ENCODE peak calls at places on chromosomes 13 and 19, in five cellular contexts. O, J, U, P and H are unnamed samples.

GRCh38 chr13:104114111-104114510 is 1047.9 kb upstream of the SLC10A2 start:
- DNase-seq in P (no peak), U (no peak), O (no peak), J (no peak), H (no peak)

GRCh38 chr19:6610934-6611370 is 20.0 kb upstream of the CD70 start:
- DNase-seq in U (no peak), J (no peak), P (no peak), O (no peak), H (peak)

GRCh38 chr19:33665776-33666175 is 44.0 kb downstream of the CHST8 start:
- DNase-seq in O (no peak), P (peak), J (no peak), U (no peak), H (no peak)

GRCh38 chr19:11197291-11198174 is at the start of gene KANK2:
- DNase-seq in U (peak), J (peak), P (peak), O (peak), H (peak)

GRCh38 chr19:29420065-29420464 is 105.7 kb upstream of the VSTM2B start:
- DNase-seq in U (no peak), J (no peak), P (no peak), O (no peak), H (no peak)

GRCh38 chr13:33644607-33645543 is 173.1 kb upstream of the RFC3 start:
- DNase-seq in U (no peak), J (no peak), P (no peak), O (peak), H (no peak)

GRCh38 chr13:30702006-30702405 is 33.3 kb upstream of the ALOX5AP start:
- DNase-seq in O (no peak), P (no peak), U (no peak), J (no peak), H (no peak)

GRCh38 chr13:102606537-102607309 is 9.9 kb downstream of the TPP2 start:
- DNase-seq in J (no peak), O (no peak), P (no peak), U (no peak), H (no peak)

GRCh38 chr13:99085139-99085845 is 107.4 kb upstream of the DOCK9 start:
- DNase-seq in P (no peak), O (no peak), J (no peak), U (no peak), H (no peak)

GRCh38 chr13:72620874-72621273 is 106.6 kb downstream of the MZT1 start:
- DNase-seq in J (no peak), O (no peak), P (no peak), U (no peak), H (no peak)

GRCh38 chr19:6378036-6378435 is 2.3 kb upstream of the PSPN start:
- DNase-seq in U (no peak), J (peak), O (no peak), P (no peak), H (no peak)

GRCh38 chr13:40666058-40666904 is at the start of gene FOXO1:
- DNase-seq in P (peak), J (peak), O (peak), U (peak), H (peak)

GRCh38 chr19:6374179-6374709 is 1.5 kb downstream of the PSPN start:
- DNase-seq in O (no peak), J (no peak), P (peak), U (no peak), H (no peak)

GRCh38 chr13:101875717-101876393 is 423.4 kb downstream of the ITGBL1 start:
- DNase-seq in P (peak), J (no peak), U (no peak), O (no peak), H (peak)

GRCh38 chr19:21848706-21849105 is 12.7 kb upstream of the ZNF43 start:
- DNase-seq in J (no peak), O (no peak), P (no peak), U (peak), H (no peak)

GRCh38 chr13:110124201-110124600 is 182.8 kb downstream of the COL4A1 start:
- DNase-seq in J (no peak), O (no peak), P (no peak), U (no peak), H (no peak)

GRCh38 chr19:48321622-48322591 is 3.4 kb upstream of the EMP3 start:
- DNase-seq in O (peak), U (peak), P (peak), J (peak), H (peak)
- TF ChIP-seq POLR2A in O (peak), U (peak), P (peak), J (peak), H (no peak)

GRCh38 chr19:58279925-58280316 is 1.2 kb downstream of the ZNF8 start:
- DNase-seq in J (no peak), O (no peak), U (no peak), P (no peak), H (no peak)
- TF ChIP-seq POLR2A in J (no peak), O (no peak), U (no peak), P (no peak), H (no peak)

GRCh38 chr19:47229674-47230121 is 1.3 kb downstream of the BBC3 start:
- DNase-seq in O (no peak), U (no peak), P (no peak), J (peak), H (no peak)

GRCh38 chr19:47230122-47230920 is 678 bp downstream of the BBC3 start:
- DNase-seq in U (no peak), J (peak), O (peak), P (peak), H (no peak)

GRCh38 chr19:47232422-47233211 is 1.6 kb upstream of the BBC3 start:
- DNase-seq in O (no peak), U (no peak), J (peak), P (no peak), H (peak)

GRCh38 chr19:47230921-47231214 is at the start of gene BBC3:
- DNase-seq in U (no peak), J (no peak), P (no peak), O (peak), H (no peak)

GRCh38 chr19:47231215-47232054 is 436 bp upstream of the BBC3 start:
- DNase-seq in J (peak), P (peak), O (peak), U (peak), H (no peak)
- TF ChIP-seq POLR2A in J (peak), P (peak), O (no peak), U (no peak), H (no peak)

GRCh38 chr19:1905071-1905862 is at the start of the genes ADAT3 and SCAMP4:
- DNase-seq in U (peak), O (peak), J (peak), P (peak), H (peak)
- TF ChIP-seq POLR2A in U (no peak), O (peak), J (peak), P (peak), H (peak)

GRCh38 chr19:41397086-41398041 is at the start of the genes BCKDHA and EXOSC5:
- DNase-seq in U (peak), J (peak), P (peak), O (peak), H (peak)
- TF ChIP-seq POLR2A in U (peak), J (no peak), P (no peak), O (peak), H (peak)

GRCh38 chr19:18282788-18283141 is 1.3 kb upstream of the JUND start:
- DNase-seq in J (no peak), P (no peak), U (no peak), O (no peak), H (no peak)
- TF ChIP-seq POLR2A in J (peak), P (no peak), U (no peak), O (no peak), H (no peak)

DNA sequence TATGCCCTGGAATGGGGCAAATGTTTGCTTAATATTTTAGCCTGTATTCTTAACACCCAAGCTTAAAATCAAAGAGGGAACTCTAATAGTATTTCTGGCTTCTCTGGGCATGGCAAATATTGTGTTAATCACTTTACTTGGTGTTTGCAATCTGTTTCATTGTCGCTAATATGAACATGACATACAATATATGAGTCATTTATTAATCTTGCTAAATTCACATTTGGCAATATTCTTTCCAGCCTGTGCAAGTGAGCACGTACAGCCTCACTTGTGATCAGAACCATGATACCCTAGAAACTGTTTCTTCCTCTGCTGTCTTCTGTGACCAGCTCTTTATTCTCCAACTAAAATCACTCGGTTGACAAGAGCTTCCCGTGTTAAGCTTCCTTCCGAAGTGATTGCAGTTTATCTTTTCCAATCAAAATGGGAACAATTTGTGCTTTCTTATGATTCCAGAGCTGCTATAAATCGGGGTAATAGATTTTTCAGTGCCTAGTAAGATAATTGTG is 152.9 kb upstream of the TMTC4 start:
- DNase-seq in P (no peak), J (no peak), O (no peak), U (no peak), H (no peak)
- TF ChIP-seq POLR2A in P (no peak), J (no peak), O (no peak), U (no peak), H (no peak)

GRCh38 chr19:36605839-36606478 is 846 bp downstream of the ZNF382 start:
- DNase-seq in O (no peak), P (no peak), J (no peak), U (no peak), H (no peak)

GRCh38 chr19:36604656-36605100 is 435 bp upstream of the ZNF382 start:
- DNase-seq in P (peak), U (no peak), O (peak), J (peak), H (no peak)

GRCh38 chr19:36605101-36605838 is at the start of gene ZNF382:
- DNase-seq in U (no peak), O (peak), P (peak), J (peak), H (no peak)
- TF ChIP-seq POLR2A in U (no peak), O (peak), P (peak), J (no peak), H (peak)

GRCh38 chr19:45032421-45032820 is 6.4 kb upstream of the CLASRP start:
- DNase-seq in J (no peak), O (no peak), U (no peak), P (no peak), H (no peak)
- TF ChIP-seq POLR2A in J (no peak), O (no peak), U (no peak), P (no peak), H (no peak)